ENCODE peak calls at places on chromosome X, in seven cellular contexts. One of them, this sample, is unnamed.

GRCh38 chrX:153474718-153475117 is 4.3 kb upstream of the HAUS7 start:
- DNase-seq in H1: no peak
- DNase-seq in SK-N-SH: no peak
- DNase-seq in HepG2: no peak
- DNase-seq in K562: peak
- DNase-seq in GM12878: no peak
- DNase-seq in HCT116: no peak
- DNase-seq in this sample: no peak

GRCh38 chrX:19751068-19751467 is 136.3 kb downstream of the SH3KBP1 start:
- DNase-seq in HepG2: no peak
- DNase-seq in SK-N-SH: no peak
- DNase-seq in H1: no peak
- DNase-seq in HCT116: no peak
- DNase-seq in K562: no peak
- DNase-seq in GM12878: no peak
- DNase-seq in this sample: peak

GRCh38 chrX:50107470-50107869 is 93.3 kb downstream of the AKAP4 start:
- DNase-seq in H1: no peak
- DNase-seq in HCT116: no peak
- DNase-seq in SK-N-SH: no peak
- DNase-seq in HepG2: no peak
- DNase-seq in GM12878: no peak
- DNase-seq in K562: no peak
- DNase-seq in this sample: no peak

GRCh38 chrX:22674947-22675346 is 324.8 kb upstream of the DDX53 start:
- DNase-seq in SK-N-SH: no peak
- DNase-seq in HCT116: no peak
- DNase-seq in HepG2: no peak
- DNase-seq in H1: no peak
- DNase-seq in K562: no peak
- DNase-seq in GM12878: no peak
- DNase-seq in this sample: peak

GRCh38 chrX:114800719-114801118 is 216.7 kb downstream of the IL13RA2 start:
- DNase-seq in GM12878: no peak
- DNase-seq in K562: peak
- DNase-seq in H1: no peak
- DNase-seq in HCT116: peak
- DNase-seq in HepG2: peak
- DNase-seq in SK-N-SH: no peak
- DNase-seq in this sample: no peak

GRCh38 chrX:8868906-8869305 is 67.7 kb upstream of the FAM9A start:
- DNase-seq in HCT116: no peak
- DNase-seq in K562: no peak
- DNase-seq in GM12878: no peak
- DNase-seq in HepG2: no peak
- DNase-seq in H1: no peak
- DNase-seq in SK-N-SH: no peak
- DNase-seq in this sample: peak

GRCh38 chrX:106955004-106955772 is 35.0 kb downstream of the CLDN2 start:
- DNase-seq in SK-N-SH: peak
- DNase-seq in HCT116: no peak
- DNase-seq in HepG2: peak
- DNase-seq in K562: no peak
- DNase-seq in H1: no peak
- DNase-seq in GM12878: no peak
- DNase-seq in this sample: no peak

GRCh38 chrX:1386338-1387127 is 5.4 kb downstream of the SLC25A6 start:
- DNase-seq in SK-N-SH: peak
- DNase-seq in GM12878: no peak
- DNase-seq in K562: no peak
- DNase-seq in H1: no peak
- DNase-seq in HepG2: no peak
- DNase-seq in HCT116: no peak
- DNase-seq in this sample: no peak

GRCh38 chrX:140149761-140150160 is 184.4 kb upstream of the CXorf66 start:
- DNase-seq in HCT116: no peak
- DNase-seq in K562: no peak
- DNase-seq in H1: no peak
- DNase-seq in GM12878: no peak
- DNase-seq in HepG2: no peak
- DNase-seq in SK-N-SH: no peak
- DNase-seq in this sample: no peak

GRCh38 chrX:63275127-63275526 is 76.0 kb downstream of the SPIN4 start:
- DNase-seq in K562: peak
- DNase-seq in HepG2: peak
- DNase-seq in GM12878: peak
- DNase-seq in H1: no peak
- DNase-seq in SK-N-SH: peak
- DNase-seq in HCT116: peak
- DNase-seq in this sample: peak

GRCh38 chrX:37060999-37061398 is 52.8 kb downstream of the FAM47C start:
- DNase-seq in GM12878: no peak
- DNase-seq in HepG2: peak
- DNase-seq in SK-N-SH: peak
- DNase-seq in H1: no peak
- DNase-seq in HCT116: peak
- DNase-seq in K562: peak
- DNase-seq in this sample: no peak

GRCh38 chrX:41291309-41291708 is 42.7 kb upstream of the DDX3X start:
- DNase-seq in GM12878: no peak
- DNase-seq in K562: no peak
- DNase-seq in HCT116: no peak
- DNase-seq in HepG2: no peak
- DNase-seq in SK-N-SH: no peak
- DNase-seq in H1: no peak
- DNase-seq in this sample: no peak

GRCh38 chrX:41293269-41293668 is 40.7 kb upstream of the DDX3X start:
- DNase-seq in K562: no peak
- DNase-seq in SK-N-SH: no peak
- DNase-seq in HepG2: peak
- DNase-seq in H1: no peak
- DNase-seq in HCT116: peak
- DNase-seq in GM12878: no peak
- DNase-seq in this sample: peak
- TF ChIP-seq JUND in K562: no peak
- TF ChIP-seq JUND in SK-N-SH: no peak
- TF ChIP-seq JUND in HepG2: no peak
- TF ChIP-seq JUND in H1: no peak
- TF ChIP-seq JUND in HCT116: no peak
- TF ChIP-seq JUND in GM12878: no peak
- TF ChIP-seq JUND in this sample: no peak

DNA sequence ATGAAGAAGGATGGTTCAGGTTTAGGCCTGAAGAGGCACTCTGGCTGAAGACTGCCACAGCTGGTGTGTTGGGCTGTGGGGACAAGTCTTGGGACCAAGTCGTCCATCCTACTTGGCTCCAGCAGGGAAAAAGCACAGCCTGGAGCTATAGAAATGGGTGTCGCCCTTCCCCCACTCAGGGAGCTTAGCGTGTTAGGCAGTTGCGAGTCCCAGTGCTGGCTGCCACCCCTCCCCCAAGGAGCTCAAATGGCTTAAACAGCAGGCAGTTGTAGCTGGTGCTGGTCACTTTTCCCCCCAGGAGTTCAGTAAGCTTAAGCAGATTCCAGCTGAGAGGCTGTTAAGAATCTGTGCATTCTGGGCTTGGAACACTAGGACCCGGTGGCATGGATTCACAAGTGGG is 319.5 kb upstream of the POF1B start:
- DNase-seq in H1: no peak
- DNase-seq in HCT116: no peak
- DNase-seq in K562: no peak
- DNase-seq in HepG2: no peak
- DNase-seq in GM12878: no peak
- DNase-seq in SK-N-SH: no peak
- DNase-seq in this sample: no peak
- TF ChIP-seq JUND in H1: no peak
- TF ChIP-seq JUND in HCT116: no peak
- TF ChIP-seq JUND in K562: no peak
- TF ChIP-seq JUND in HepG2: no peak
- TF ChIP-seq JUND in GM12878: no peak
- TF ChIP-seq JUND in SK-N-SH: no peak
- TF ChIP-seq JUND in this sample: no peak

DNA sequence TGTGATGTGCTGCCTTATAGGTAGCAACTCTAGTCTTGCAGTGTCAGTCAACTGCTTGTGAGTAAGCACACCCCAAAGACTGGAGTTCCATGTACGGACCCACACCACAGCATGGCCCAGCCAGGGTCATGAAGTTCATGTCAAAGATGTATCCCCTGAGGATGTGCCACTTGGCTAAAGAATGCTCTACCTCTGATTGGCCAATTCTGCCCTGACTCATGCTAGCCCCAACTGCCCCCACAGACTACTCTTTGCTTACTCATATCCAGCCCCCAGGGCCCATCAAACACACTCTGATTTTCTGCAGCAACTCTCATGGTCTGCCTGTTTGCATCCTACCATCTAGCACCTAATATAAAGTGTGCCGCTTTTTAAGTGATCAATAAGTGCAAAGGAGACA is 62.5 kb downstream of the CHRDL1 start:
- DNase-seq in HepG2: no peak
- DNase-seq in SK-N-SH: no peak
- DNase-seq in H1: no peak
- DNase-seq in K562: no peak
- DNase-seq in HCT116: no peak
- DNase-seq in GM12878: no peak
- DNase-seq in this sample: no peak
- TF ChIP-seq JUND in HepG2: no peak
- TF ChIP-seq JUND in SK-N-SH: no peak
- TF ChIP-seq JUND in H1: no peak
- TF ChIP-seq JUND in K562: no peak
- TF ChIP-seq JUND in HCT116: no peak
- TF ChIP-seq JUND in GM12878: no peak
- TF ChIP-seq JUND in this sample: no peak

DNA sequence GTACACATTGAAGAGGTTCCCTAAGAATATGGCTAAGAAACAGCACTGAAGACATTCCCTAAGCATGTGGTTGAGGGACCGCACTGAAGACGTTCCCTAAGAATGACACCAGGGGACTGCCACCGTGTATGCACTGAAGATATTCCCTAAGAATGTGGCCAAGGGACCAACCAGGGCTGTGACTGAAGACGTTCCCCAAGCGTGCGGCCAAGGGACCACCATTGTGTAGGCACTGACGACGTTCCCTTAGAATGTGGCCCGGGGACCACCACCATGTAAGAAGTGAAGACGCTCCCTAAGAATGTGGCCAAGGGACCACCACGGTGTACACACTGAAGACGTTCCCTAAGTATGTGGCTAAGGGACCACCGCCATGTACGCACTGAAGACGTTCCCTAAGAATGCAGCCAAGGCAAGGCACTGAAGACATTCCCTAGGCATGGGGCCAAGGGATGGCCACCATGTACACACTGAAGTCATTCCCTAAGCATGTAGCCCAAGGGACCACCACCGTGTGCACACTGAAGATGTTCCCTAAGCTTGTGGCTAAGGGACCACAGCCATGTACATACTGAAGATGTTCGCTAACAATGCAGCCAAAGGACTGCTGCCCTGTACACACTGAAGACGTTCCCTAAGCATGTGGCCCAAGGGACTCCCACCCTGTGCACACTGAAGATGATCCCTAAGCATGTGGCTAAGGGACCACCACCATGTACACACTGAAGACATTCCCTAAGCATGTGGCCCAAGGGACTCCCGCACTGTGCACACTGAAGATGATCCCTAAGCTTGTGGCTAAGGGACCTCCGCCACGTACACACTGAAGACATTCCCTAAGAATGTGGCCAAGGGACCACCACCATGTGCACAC is 22.0 kb downstream of the DHRSX start:
- DNase-seq in HepG2: no peak
- DNase-seq in HCT116: peak
- DNase-seq in K562: no peak
- DNase-seq in H1: no peak
- DNase-seq in GM12878: no peak
- DNase-seq in SK-N-SH: no peak
- DNase-seq in this sample: no peak
- TF ChIP-seq JUND in HepG2: no peak
- TF ChIP-seq JUND in HCT116: no peak
- TF ChIP-seq JUND in K562: no peak
- TF ChIP-seq JUND in H1: no peak
- TF ChIP-seq JUND in GM12878: no peak
- TF ChIP-seq JUND in SK-N-SH: no peak
- TF ChIP-seq JUND in this sample: no peak